ENCODE peak calls at places on chromosomes 3 and 15, in six cellular contexts. Y, K, E, Q, V and Z are unnamed samples.

GRCh38 chr15:63915888-63916731 is 82.4 kb upstream of the HERC1 start:
- DNase-seq in Y (peak; percentile 74), K (no peak), E (no peak), Q (peak; percentile 43), V (no peak), Z (no peak)

GRCh38 chr15:33872761-33873106 is 95.6 kb upstream of the CHRM5 start:
- DNase-seq in Y (no peak), K (no peak), E (no peak), Q (no peak), V (no peak), Z (no peak)

GRCh38 chr3:151308089-151308488 is 8.5 kb downstream of the GPR87 start:
- DNase-seq in Y (no peak), K (no peak), E (no peak), Q (no peak), V (no peak), Z (no peak)

GRCh38 chr3:127053979-127054378 is 71.1 kb downstream of the PLXNA1 start:
- DNase-seq in Y (no peak), K (no peak), E (no peak), Q (no peak), V (no peak), Z (no peak)

GRCh38 chr3:54936561-54936960 is 8.7 kb upstream of the LRTM1 start:
- DNase-seq in Y (no peak), K (no peak), E (no peak), Q (no peak), V (no peak), Z (no peak)

GRCh38 chr3:145807990-145808389 is 353.0 kb downstream of the PLOD2 start:
- DNase-seq in Y (peak; percentile 24), K (no peak), E (no peak), Q (no peak), V (no peak), Z (no peak)

GRCh38 chr15:43511012-43511885 is 6.2 kb upstream of the MAP1A start:
- DNase-seq in Y (peak; percentile 39), K (no peak), E (no peak), Q (no peak), V (no peak), Z (no peak)

GRCh38 chr3:192901435-192901834 is 16.2 kb downstream of the MB21D2 start:
- DNase-seq in Y (no peak), K (no peak), E (no peak), Q (no peak), V (peak; percentile 94), Z (peak; percentile 91)

GRCh38 chr3:171994646-171995441 is 44.5 kb upstream of the FNDC3B start:
- DNase-seq in Y (no peak), K (no peak), E (no peak), Q (no peak), V (peak; percentile 89), Z (peak; percentile 32)

GRCh38 chr3:188041193-188041592 is 112.8 kb upstream of the LPP start:
- DNase-seq in Y (no peak), K (no peak), E (no peak), Q (no peak), V (no peak), Z (no peak)

GRCh38 chr15:37764733-37765191 is 169.7 kb upstream of the TMCO5A start:
- DNase-seq in Y (peak; percentile 40), K (peak; percentile 10), E (peak; percentile 60), Q (peak; percentile 53), V (no peak), Z (no peak)

GRCh38 chr15:76939715-76940114 is 8.2 kb downstream of the RCN2 start:
- DNase-seq in Y (no peak), K (no peak), E (no peak), Q (no peak), V (no peak), Z (no peak)
- H3K36me3 ChIP-seq in Y (peaks cover 13% of the 10 kb centered on the region), K (peaks cover 25% of the 10 kb centered on the region), E (no peaks in the 10 kb centered on the region), Q (peaks cover 55% of the 10 kb centered on the region), V (no peaks in the 10 kb centered on the region), Z (peaks cover 1% of the 10 kb centered on the region)

DNA sequence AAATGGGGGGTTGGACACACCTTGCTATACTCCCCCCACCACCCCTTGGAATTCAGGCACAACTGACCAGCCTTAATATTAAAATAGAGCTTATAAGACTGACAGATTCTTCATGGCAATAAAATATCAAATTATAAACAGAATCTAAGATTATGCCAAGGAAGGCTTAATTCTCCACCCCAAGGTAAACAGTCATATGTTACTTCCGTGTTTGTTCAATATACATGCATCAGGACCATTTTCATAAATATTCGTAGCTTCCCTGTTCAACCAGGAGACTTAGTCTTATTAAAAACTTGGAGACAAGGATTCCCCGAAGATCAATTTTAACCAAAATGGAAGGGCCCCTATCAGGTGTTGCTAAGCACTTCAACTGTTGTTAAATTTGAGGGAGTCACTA is 13.3 kb upstream of the EHHADH start:
- DNase-seq in Y (no peak), K (no peak), E (no peak), Q (no peak), V (no peak), Z (no peak)
- H3K36me3 ChIP-seq in Y (no peaks in the 10 kb centered on the region), K (no peaks in the 10 kb centered on the region), E (no peaks in the 10 kb centered on the region), Q (no peaks in the 10 kb centered on the region), V (no peaks in the 10 kb centered on the region), Z (no peaks in the 10 kb centered on the region)

GRCh38 chr15:100899601-100900000 is 19.6 kb upstream of the LRRK1 start:
- DNase-seq in Y (no peak), K (no peak), E (peak; percentile 37), Q (no peak), V (no peak), Z (no peak)

GRCh38 chr15:100898661-100899462 is 19.2 kb downstream of the ALDH1A3 start:
- DNase-seq in Y (no peak), K (no peak), E (peak; percentile 34), Q (no peak), V (no peak), Z (no peak)

GRCh38 chr15:100895721-100896120 is 16.1 kb downstream of the ALDH1A3 start:
- DNase-seq in Y (no peak), K (no peak), E (peak; percentile 41), Q (no peak), V (no peak), Z (no peak)

GRCh38 chr15:100897873-100898490 is 18.4 kb downstream of the ALDH1A3 start:
- DNase-seq in Y (no peak), K (no peak), E (no peak), Q (no peak), V (no peak), Z (no peak)

DNA sequence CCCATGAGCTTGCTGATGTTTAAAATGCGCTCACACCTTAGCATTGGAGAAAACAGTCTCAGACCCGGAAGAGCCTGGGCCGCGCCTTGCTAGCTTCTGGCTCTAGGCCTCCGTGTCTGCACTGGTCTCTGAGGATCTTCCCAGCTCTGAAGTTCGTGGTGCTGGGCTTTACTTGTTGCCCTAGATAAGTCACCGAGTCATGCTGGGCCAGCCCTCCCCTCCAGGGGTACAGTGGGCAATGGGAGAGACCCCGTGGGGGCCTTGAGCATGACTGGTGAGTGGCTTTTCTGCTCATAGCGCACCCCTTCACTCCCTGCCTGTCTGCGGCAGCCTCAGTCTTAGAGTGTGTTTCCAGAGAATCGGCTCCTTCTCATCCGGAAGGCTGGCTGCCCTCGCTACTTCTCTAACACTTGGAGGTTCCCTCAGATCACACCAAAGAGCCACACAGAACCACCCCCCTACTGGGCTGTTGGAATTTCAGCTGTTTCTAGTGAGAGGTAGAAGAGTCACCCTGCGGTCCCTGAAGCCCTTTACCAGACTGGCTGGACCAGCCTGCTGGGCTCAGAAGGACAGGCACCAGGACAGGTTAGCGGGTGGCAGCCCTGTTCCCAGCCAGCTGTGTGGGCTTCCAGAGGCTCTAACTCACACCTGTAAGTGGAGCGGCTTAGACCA is 17.7 kb downstream of the ALDH1A3 start:
- DNase-seq in Y (no peak), K (no peak), E (no peak), Q (no peak), V (no peak), Z (no peak)
- H3K36me3 ChIP-seq in Y (no peaks in the 10 kb centered on the region), K (no peaks in the 10 kb centered on the region), E (no peaks in the 10 kb centered on the region), Q (no peaks in the 10 kb centered on the region), V (no peaks in the 10 kb centered on the region), Z (peaks cover 1% of the 10 kb centered on the region)

DNA sequence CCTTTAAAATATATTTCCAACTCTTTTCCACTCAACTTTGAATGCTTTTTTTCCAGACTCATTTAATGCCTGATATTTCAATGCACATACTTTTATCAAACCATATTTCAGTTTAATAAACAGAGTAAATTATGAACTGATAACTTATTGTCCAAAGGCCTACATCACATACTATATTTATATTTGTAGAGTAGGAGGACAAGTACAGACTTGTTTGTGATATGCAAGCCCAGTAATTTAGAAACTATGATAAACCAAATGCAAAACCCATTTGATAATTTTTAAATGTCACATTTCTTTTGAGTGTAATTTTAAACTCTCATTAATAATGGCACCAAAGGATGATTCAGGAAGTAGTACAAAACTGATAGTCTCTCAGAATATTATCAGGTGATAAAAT is 3.3 kb downstream of the RFX7 start:
- DNase-seq in Y (no peak), K (no peak), E (no peak), Q (no peak), V (no peak), Z (no peak)
- H3K36me3 ChIP-seq in Y (no peaks in the 10 kb centered on the region), K (no peaks in the 10 kb centered on the region), E (no peaks in the 10 kb centered on the region), Q (peaks cover 16% of the 10 kb centered on the region), V (no peaks in the 10 kb centered on the region), Z (no peaks in the 10 kb centered on the region)

GRCh38 chr3:69031635-69032034 is 18.2 kb upstream of the EOGT start:
- DNase-seq in Y (no peak), K (no peak), E (no peak), Q (no peak), V (no peak), Z (no peak)
- H3K36me3 ChIP-seq in Y (peaks cover 12% of the 10 kb centered on the region), K (peaks cover 90% of the 10 kb centered on the region), E (no peaks in the 10 kb centered on the region), Q (peaks cover 72% of the 10 kb centered on the region), V (peaks cover 12% of the 10 kb centered on the region), Z (no peaks in the 10 kb centered on the region)

GRCh38 chr3:170274641-170275040 is 52.4 kb downstream of the PRKCI start:
- DNase-seq in Y (no peak), K (no peak), E (no peak), Q (no peak), V (no peak), Z (no peak)
- H3K36me3 ChIP-seq in Y (peaks cover 13% of the 10 kb centered on the region), K (peaks cover 24% of the 10 kb centered on the region), E (no peaks in the 10 kb centered on the region), Q (peaks cover 50% of the 10 kb centered on the region), V (peaks cover 3% of the 10 kb centered on the region), Z (no peaks in the 10 kb centered on the region)

GRCh38 chr15:60364306-60364924 is 33.4 kb downstream of the ANXA2 start:
- DNase-seq in Y (no peak), K (no peak), E (no peak), Q (no peak), V (no peak), Z (no peak)
- H3K36me3 ChIP-seq in Y (peaks cover 5% of the 10 kb centered on the region), K (peaks cover 6% of the 10 kb centered on the region), E (peaks cover 3% of the 10 kb centered on the region), Q (peaks cover 64% of the 10 kb centered on the region), V (peaks cover 17% of the 10 kb centered on the region), Z (peaks cover 5% of the 10 kb centered on the region)